ENCODE peak calls at places on chromosomes 3 and 15, in five cellular contexts. D is breast epithelium, W is PC-3, R is OCI-LY7, C is tibial artery. J is an unnamed sample.
A peak's percentile ranks its signal among the peaks of the same experiment; 100 is the strongest.

GRCh38 chr3:18415836-18416235 is 9.3 kb downstream of the SATB1 start:
- DNase-seq in D (no peak), W (no peak), R (no peak), C (no peak), J (no peak)

GRCh38 chr15:31563421-31563820 is 236.8 kb downstream of the KLF13 start:
- DNase-seq in D (no peak), W (no peak), R (no peak), C (no peak), J (no peak)

GRCh38 chr3:117790256-117790987 is 1080.8 kb downstream of the TUSC7 start:
- DNase-seq in D (no peak), W (no peak), R (no peak), C (no peak), J (no peak)

GRCh38 chr3:8239718-8240698 is 261.6 kb upstream of the LMCD1 start:
- DNase-seq in D (no peak), W (peak; percentile 66), R (peak; percentile 56), C (no peak), J (no peak)

GRCh38 chr3:174955513-174956001 is 96.4 kb downstream of the NAALADL2 start:
- DNase-seq in D (no peak), W (peak; percentile 90), R (no peak), C (no peak), J (no peak)

GRCh38 chr3:53803124-53803815 is 42.9 kb downstream of the CHDH start:
- DNase-seq in D (no peak), W (no peak), R (no peak), C (no peak), J (peak; percentile 48)

GRCh38 chr3:186717039-186717457 is at the start of gene KNG1:
- DNase-seq in D (no peak), W (no peak), R (no peak), C (no peak), J (no peak)

GRCh38 chr15:60421544-60421943 is 23.8 kb upstream of the ANXA2 start:
- DNase-seq in D (no peak), W (peak; percentile 86), R (no peak), C (no peak), J (no peak)

GRCh38 chr3:72042397-72043211 is 257.7 kb upstream of the PROK2 start:
- DNase-seq in D (no peak), W (no peak), R (no peak), C (no peak), J (no peak)

GRCh38 chr3:186996356-186996755 is 66.0 kb downstream of the ST6GAL1 start:
- DNase-seq in D (no peak), W (no peak), R (peak; percentile 90), C (no peak), J (no peak)

GRCh38 chr3:196547067-196547466 is 21.3 kb downstream of the WDR53 start:
- DNase-seq in D (no peak), W (no peak), R (no peak), C (no peak), J (no peak)

GRCh38 chr15:25790003-25790660 is 73.0 kb downstream of the ATP10A start:
- DNase-seq in D (no peak), W (peak; percentile 9), R (peak; percentile 34), C (peak; percentile 80), J (peak; percentile 23)

GRCh38 chr15:39511000-39511914 is 69.6 kb upstream of the THBS1 start:
- DNase-seq in D (no peak), W (peak; percentile 83), R (no peak), C (peak; percentile 85), J (no peak)

GRCh38 chr3:127694467-127695215 is 21.9 kb downstream of the ABTB1 start:
- DNase-seq in D (no peak), W (peak; percentile 72), R (peak; percentile 50), C (peak; percentile 73), J (peak; percentile 69)

GRCh38 chr15:31468911-31469800 is 142.5 kb downstream of the KLF13 start:
- DNase-seq in D (no peak), W (no peak), R (no peak), C (peak; percentile 61), J (no peak)

GRCh38 chr3:50840983-50841489 is 166.3 kb downstream of the DOCK3 start:
- DNase-seq in D (no peak), W (no peak), R (no peak), C (no peak), J (no peak)

GRCh38 chr3:13022348-13023250 is 50.6 kb downstream of the IQSEC1 start:
- DNase-seq in D (peak; percentile 57), W (peak; percentile 75), R (peak; percentile 75), C (peak; percentile 94), J (no peak)

GRCh38 chr3:125634346-125634964 is 39.2 kb upstream of the OSBPL11 start:
- DNase-seq in D (no peak), W (no peak), R (no peak), C (no peak), J (no peak)

GRCh38 chr3:86416334-86416733 is 574.6 kb downstream of the VGLL3 start:
- DNase-seq in D (no peak), W (peak; percentile 56), R (no peak), C (no peak), J (no peak)

GRCh38 chr3:149967067-149967685 is 3.5 kb downstream of the PFN2 start:
- DNase-seq in D (no peak), W (peak; percentile 84), R (peak; percentile 46), C (no peak), J (no peak)

GRCh38 chr15:39628821-39629220 is 47.9 kb downstream of the THBS1 start:
- DNase-seq in D (no peak), W (no peak), R (no peak), C (no peak), J (no peak)

GRCh38 chr3:42489116-42489936 is 13.1 kb upstream of the VIPR1 start:
- DNase-seq in D (peak; percentile 26), W (no peak), R (no peak), C (no peak), J (no peak)

GRCh38 chr15:55795031-55795430 is 52.1 kb upstream of the PRTG start:
- DNase-seq in D (no peak), W (no peak), R (no peak), C (no peak), J (no peak)

GRCh38 chr15:31353931-31354330 is 27.3 kb downstream of the KLF13 start:
- DNase-seq in D (no peak), W (no peak), R (no peak), C (no peak), J (no peak)

GRCh38 chr15:43774062-43774461 is 2.7 kb downstream of the ELL3 start:
- DNase-seq in D (no peak), W (no peak), R (no peak), C (no peak), J (no peak)

GRCh38 chr15:43777293-43777819 is 590 bp upstream of the ELL3 start:
- DNase-seq in D (peak; percentile 69), W (peak; percentile 77), R (peak; percentile 87), C (peak; percentile 92), J (peak; percentile 91)

GRCh38 chr15:43776718-43777292 is at the start of gene ELL3:
- DNase-seq in D (no peak), W (peak; percentile 83), R (peak; percentile 89), C (peak; percentile 91), J (peak; percentile 93)

GRCh38 chr15:43776101-43776717 is 557 bp downstream of the ELL3 start:
- DNase-seq in D (no peak), W (peak; percentile 25), R (peak; percentile 98), C (peak; percentile 70), J (peak; percentile 74)

GRCh38 chr15:43775411-43775965 is 1.3 kb downstream of the ELL3 start:
- DNase-seq in D (peak; percentile 69), W (peak; percentile 95), R (peak; percentile 31), C (no peak), J (peak; percentile 48)
- H3K27ac ChIP-seq in D (peak overlapping the region; percentile 94), W (peak overlapping the region; percentile 44), R (peak overlapping the region; percentile 91), C (peak overlapping the region; percentile 89), J (no peak overlapping the region)

GRCh38 chr15:41396111-41396510 is 6.2 kb downstream of the NDUFAF1 start:
- DNase-seq in D (no peak), W (no peak), R (peak; percentile 80), C (no peak), J (no peak)

GRCh38 chr15:41392659-41393058 is 9.6 kb downstream of the NDUFAF1 start:
- DNase-seq in D (no peak), W (no peak), R (no peak), C (no peak), J (no peak)

DNA sequence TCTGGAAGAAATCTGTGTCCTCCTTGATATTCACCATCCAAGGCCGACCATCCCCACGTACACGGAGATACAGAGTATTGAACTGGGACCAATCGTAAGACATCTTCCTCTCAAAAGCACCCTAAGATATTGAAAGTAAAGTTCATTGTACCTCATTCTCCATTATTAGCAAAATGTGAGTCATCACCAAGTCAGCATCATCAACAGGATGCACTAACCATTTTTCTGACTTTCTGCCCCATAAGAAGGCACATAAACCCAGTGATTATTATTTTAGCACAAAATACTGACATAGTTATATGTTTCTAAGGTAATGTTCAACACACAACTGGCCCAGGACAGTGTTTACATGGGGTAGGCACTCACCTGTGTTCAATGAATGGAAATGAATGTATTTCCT is 7.4 kb downstream of the NDUFAF1 start:
- DNase-seq in D (no peak), W (peak; percentile 12), R (no peak), C (no peak), J (no peak)
- H3K4me1 ChIP-seq in D (no peaks in the 10 kb centered on the region), W (peaks cover 6% of the 10 kb centered on the region), R (peaks cover 25% of the 10 kb centered on the region), C (no peaks in the 10 kb centered on the region), J (peaks cover 4% of the 10 kb centered on the region)

GRCh38 chr3:180804871-180805430 is 107.5 kb upstream of the FXR1 start:
- DNase-seq in D (no peak), W (peak; percentile 23), R (no peak), C (no peak), J (no peak)

GRCh38 chr3:180808823-180809575 is 103.5 kb upstream of the FXR1 start:
- DNase-seq in D (no peak), W (no peak), R (no peak), C (no peak), J (no peak)
- H3K27ac ChIP-seq in D (no peak overlapping the region), W (no peak overlapping the region), R (no peak overlapping the region), C (no peak overlapping the region), J (no peak overlapping the region)

DNA sequence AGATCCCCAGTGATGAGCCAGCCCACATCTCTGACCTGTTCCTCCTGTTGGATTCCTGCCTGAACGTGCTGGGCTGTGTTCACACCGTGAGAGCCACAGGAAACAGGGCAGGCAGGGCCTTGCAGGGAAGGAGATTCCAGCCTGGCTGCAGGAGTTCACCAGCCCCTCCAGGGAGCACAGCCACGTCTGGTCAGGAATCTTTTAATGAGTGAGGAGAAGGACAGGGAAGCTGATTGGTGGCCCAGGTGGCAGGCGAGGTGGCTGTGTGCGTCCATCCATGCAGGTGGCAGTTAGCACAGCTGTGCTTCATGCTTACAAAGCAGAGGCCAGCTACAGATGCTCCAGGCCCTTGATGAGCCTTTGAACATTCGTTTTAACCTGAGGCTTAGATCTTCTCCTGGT is 10.5 kb downstream of the LRRK1 start:
- DNase-seq in D (no peak), W (no peak), R (peak; percentile 92), C (no peak), J (no peak)
- H3K4me1 ChIP-seq in D (peaks cover 9% of the 10 kb centered on the region), W (peaks cover 19% of the 10 kb centered on the region), R (peaks cover 99% of the 10 kb centered on the region), C (no peaks in the 10 kb centered on the region), J (no peaks in the 10 kb centered on the region)

GRCh38 chr15:68195336-68196112 is 9.6 kb downstream of the CALML4 start:
- DNase-seq in D (no peak), W (no peak), R (no peak), C (no peak), J (no peak)

GRCh38 chr15:68190048-68190447 is 15.1 kb downstream of the CALML4 start:
- DNase-seq in D (no peak), W (no peak), R (no peak), C (no peak), J (no peak)

GRCh38 chr15:68192804-68193521 is 12.2 kb downstream of the CALML4 start:
- DNase-seq in D (no peak), W (no peak), R (no peak), C (no peak), J (no peak)

GRCh38 chr15:68191555-68191954 is 13.6 kb downstream of the CALML4 start:
- DNase-seq in D (no peak), W (no peak), R (no peak), C (no peak), J (no peak)

GRCh38 chr15:68192117-68192516 is 13.0 kb downstream of the CALML4 start:
- DNase-seq in D (no peak), W (no peak), R (no peak), C (no peak), J (no peak)
- H3K27ac ChIP-seq in D (no peak overlapping the region), W (no peak overlapping the region), R (peak overlapping the region; percentile 49), C (no peak overlapping the region), J (no peak overlapping the region)

J was measured in upper lobe of right lung.